ENCODE peak calls at places on chromosomes 16 and 17, in five cellular contexts. T is left lung; X is CD4-positive, CD25-positive, alpha-beta regulatory T cell; N is HCT116; O is A549. Q is an unnamed sample.

GRCh38 chr17:42674755-42675347 is 1.9 kb downstream of the PLEKHH3 start:
- DNase-seq in T (no peak), X (no peak), N (no peak), O (no peak), Q (no peak)

GRCh38 chr17:47620503-47621245 is 29.0 kb upstream of the KPNB1 start:
- DNase-seq in T (no peak), X (no peak), N (peak; percentile 68), O (no peak), Q (no peak)

GRCh38 chr16:12723681-12724080 is 80.0 kb downstream of the CPPED1 start:
- DNase-seq in T (no peak), X (no peak), N (no peak), O (no peak), Q (no peak)

GRCh38 chr17:59680314-59680713 is 26.9 kb downstream of the PTRH2 start:
- DNase-seq in T (no peak), X (no peak), N (no peak), O (no peak), Q (no peak)

GRCh38 chr17:62791235-62792121 is 16.6 kb downstream of the MARCHF10 start:
- DNase-seq in T (no peak), X (no peak), N (no peak), O (peak; percentile 64), Q (no peak)

GRCh38 chr16:53429221-53429943 is 4.9 kb upstream of the RBL2 start:
- DNase-seq in T (no peak), X (no peak), N (no peak), O (no peak), Q (no peak)

GRCh38 chr17:49610883-49611584 is 35.4 kb downstream of the NXPH3 start:
- DNase-seq in T (no peak), X (no peak), N (no peak), O (no peak), Q (no peak)

GRCh38 chr17:60390223-60390622 is 1.7 kb downstream of the USP32 start:
- DNase-seq in T (no peak), X (no peak), N (no peak), O (no peak), Q (no peak)

GRCh38 chr16:85028638-85029412 is 1.2 kb downstream of the KIAA0513 start:
- DNase-seq in T (peak; percentile 71), X (peak; percentile 58), N (no peak), O (no peak), Q (no peak)

GRCh38 chr17:71740866-71741265 is 380.0 kb upstream of the SOX9 start:
- DNase-seq in T (no peak), X (no peak), N (no peak), O (no peak), Q (no peak)

GRCh38 chr16:63361032-63361624 is 1324.9 kb upstream of the CDH8 start:
- DNase-seq in T (no peak), X (no peak), N (peak; percentile 15), O (peak; percentile 64), Q (peak; percentile 49)

GRCh38 chr17:60091109-60091508 is 12.4 kb upstream of the HEATR6 start:
- DNase-seq in T (no peak), X (no peak), N (no peak), O (no peak), Q (no peak)

GRCh38 chr17:77963441-77963840 is 4.9 kb downstream of the TNRC6C start:
- DNase-seq in T (no peak), X (no peak), N (no peak), O (no peak), Q (peak; percentile 98)

DNA sequence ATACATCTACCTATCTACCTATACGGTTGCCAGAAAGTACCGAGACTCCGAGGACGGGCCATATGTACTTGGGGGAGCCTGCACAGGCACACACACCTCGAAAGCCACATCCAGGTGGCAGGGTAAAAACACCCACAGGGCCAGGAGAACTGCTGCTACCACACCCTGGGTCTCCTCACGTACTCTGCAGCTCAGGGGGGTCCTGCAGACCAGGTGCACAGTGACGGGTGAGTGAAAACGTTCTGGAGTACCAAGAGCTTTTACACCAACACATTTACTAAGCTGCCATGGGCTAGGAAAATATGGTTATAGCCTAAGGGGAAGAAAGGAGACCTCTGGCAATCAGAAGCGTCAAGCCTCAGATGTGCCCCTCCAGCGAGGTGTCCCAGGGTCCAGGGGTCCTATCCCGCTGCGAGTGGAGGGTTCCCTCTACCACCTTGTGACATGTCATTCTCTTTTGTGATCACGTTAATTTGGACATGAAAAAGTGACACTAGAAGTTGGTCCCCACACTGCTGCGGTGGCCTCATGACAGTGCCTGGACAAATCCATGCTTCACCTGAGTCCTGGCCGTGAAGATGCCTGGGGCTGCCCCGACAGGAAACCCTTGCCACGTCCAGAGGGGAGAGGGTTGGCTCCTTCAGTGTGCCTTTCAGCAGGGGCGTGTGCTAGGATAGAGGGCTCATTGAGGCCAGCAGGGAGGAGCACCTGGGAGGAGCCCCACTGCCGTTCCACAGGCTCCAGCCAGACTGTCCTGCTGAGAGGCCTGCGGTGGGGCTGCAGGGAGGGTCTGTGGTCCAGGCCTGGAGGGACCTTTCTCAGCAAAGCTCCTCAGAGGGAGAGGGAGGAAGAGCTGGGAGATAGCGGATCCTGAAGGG is 1.8 kb downstream of the CANT1 start:
- DNase-seq in T (peak; percentile 21), X (no peak), N (no peak), O (no peak), Q (peak; percentile 50)
- H3K4me3 ChIP-seq in T (peak overlapping the region; percentile 70), X (no peak overlapping the region), N (peak overlapping the region; percentile 82), O (peak overlapping the region; percentile 98), Q (peak overlapping the region; percentile 97)

DNA sequence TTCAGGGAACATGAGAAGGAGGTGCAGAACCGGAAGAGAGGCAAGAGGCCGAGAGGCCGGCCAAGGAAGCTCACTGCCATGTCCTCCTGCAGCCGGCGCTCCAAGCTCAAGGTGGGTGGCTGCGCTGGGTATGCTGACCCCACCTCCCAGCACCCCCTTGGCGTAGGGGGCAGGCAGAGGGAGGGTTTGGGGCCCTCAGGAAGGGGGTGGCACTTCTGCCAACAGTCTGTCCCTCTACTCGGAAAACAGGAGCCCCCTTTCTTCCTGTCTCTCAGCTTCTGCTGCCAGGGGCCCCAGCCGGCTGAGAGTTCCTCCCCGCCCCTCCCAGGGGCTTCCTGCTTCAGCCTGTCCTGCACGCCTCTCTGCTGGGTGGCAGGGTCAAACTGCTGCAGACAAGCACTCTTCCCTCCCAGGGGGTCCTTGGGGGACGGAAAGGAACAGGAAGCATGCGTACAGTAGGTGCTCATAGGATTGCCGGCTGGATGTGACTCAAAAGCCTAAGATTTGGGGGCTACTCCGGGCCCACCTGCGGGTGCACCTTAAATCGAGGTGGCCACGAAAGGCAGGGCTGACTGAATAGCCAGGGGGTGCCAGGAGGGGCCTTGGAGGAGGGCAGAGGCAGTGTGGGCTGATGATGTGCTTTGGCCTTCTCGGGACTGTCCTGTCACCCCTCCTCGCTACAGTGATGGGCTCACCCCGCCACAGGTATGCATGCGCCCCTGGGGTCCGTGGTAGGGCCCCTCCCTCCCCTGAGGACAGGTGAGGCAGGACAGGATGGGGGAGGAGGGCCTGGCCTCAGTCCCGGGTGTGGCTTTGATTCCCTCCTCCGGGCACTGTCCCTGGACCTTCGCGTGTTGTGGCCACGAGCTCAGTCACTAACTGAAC is 4.0 kb downstream of the CBX2 start:
- DNase-seq in T (no peak), X (no peak), N (no peak), O (no peak), Q (no peak)
- H3K4me3 ChIP-seq in T (no peak overlapping the region), X (no peak overlapping the region), N (no peak overlapping the region), O (no peak overlapping the region), Q (no peak overlapping the region)

GRCh38 chr16:88999457-89000206 is 22.6 kb upstream of the CBFA2T3 start:
- DNase-seq in T (no peak), X (peak; percentile 9), N (no peak), O (no peak), Q (no peak)

GRCh38 chr16:89000207-89000959 is 23.4 kb upstream of the CBFA2T3 start:
- DNase-seq in T (no peak), X (no peak), N (no peak), O (no peak), Q (no peak)

GRCh38 chr16:89002851-89003830 is 26.1 kb upstream of the CBFA2T3 start:
- DNase-seq in T (no peak), X (no peak), N (no peak), O (no peak), Q (no peak)

GRCh38 chr16:89003831-89004208 is 26.8 kb upstream of the CBFA2T3 start:
- DNase-seq in T (no peak), X (no peak), N (no peak), O (no peak), Q (no peak)

DNA sequence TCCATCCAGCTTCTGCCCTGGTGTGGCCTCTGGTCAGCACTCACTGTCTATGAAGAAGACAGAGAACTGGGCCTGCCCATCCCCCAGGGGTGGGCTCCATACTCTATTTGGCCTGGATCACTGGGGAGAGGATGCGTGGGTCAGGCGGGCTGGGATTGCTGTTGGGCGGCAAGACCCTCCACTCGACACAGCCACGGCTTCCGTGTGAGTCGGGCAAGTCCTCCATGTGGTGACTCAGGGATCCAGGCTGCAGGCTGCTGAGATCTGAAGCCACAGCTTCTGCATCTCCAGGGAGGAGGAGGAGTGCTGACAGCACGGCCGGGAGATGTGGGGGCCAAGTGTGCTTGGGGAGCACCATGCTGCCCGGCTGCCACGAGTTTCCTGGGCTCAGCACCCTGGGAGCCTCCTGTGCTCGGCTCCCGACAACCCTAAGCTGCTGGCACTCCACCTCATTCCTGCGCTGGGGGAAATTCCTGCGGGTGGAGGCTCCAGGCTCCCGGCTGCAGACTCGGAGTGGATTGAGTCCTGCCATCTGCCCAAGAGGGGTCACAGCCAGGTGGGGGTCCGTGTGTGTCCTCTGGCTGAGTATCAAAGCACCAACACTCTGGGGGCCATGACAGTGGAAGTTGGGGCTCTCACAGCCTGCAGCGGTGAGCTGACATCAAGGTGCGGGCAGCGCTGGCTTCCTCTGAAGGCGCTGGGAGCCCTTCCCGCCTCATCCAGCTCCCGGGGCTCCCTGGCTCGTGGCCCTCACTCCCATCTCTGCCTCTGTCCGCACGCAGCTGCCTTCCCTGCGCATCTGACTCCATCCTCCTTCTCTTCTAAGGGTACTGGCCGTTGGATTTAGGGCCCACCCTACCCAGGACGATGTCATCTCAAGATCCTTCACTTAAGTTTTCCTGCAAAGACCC is 24.4 kb upstream of the CBFA2T3 start:
- DNase-seq in T (no peak), X (no peak), N (no peak), O (no peak), Q (no peak)
- H3K4me3 ChIP-seq in T (no peak overlapping the region), X (no peak overlapping the region), N (no peak overlapping the region), O (no peak overlapping the region), Q (no peak overlapping the region)

GRCh38 chr17:5488752-5489151 is 2.4 kb downstream of the MIS12 start:
- DNase-seq in T (no peak), X (no peak), N (no peak), O (no peak), Q (no peak)

GRCh38 chr17:5481451-5481850 is 4.5 kb downstream of the DERL2 start:
- DNase-seq in T (no peak), X (no peak), N (no peak), O (no peak), Q (no peak)

GRCh38 chr17:5485270-5486205 is at the start of gene DERL2:
- DNase-seq in T (no peak), X (no peak), N (no peak), O (peak; percentile 63), Q (no peak)

DNA sequence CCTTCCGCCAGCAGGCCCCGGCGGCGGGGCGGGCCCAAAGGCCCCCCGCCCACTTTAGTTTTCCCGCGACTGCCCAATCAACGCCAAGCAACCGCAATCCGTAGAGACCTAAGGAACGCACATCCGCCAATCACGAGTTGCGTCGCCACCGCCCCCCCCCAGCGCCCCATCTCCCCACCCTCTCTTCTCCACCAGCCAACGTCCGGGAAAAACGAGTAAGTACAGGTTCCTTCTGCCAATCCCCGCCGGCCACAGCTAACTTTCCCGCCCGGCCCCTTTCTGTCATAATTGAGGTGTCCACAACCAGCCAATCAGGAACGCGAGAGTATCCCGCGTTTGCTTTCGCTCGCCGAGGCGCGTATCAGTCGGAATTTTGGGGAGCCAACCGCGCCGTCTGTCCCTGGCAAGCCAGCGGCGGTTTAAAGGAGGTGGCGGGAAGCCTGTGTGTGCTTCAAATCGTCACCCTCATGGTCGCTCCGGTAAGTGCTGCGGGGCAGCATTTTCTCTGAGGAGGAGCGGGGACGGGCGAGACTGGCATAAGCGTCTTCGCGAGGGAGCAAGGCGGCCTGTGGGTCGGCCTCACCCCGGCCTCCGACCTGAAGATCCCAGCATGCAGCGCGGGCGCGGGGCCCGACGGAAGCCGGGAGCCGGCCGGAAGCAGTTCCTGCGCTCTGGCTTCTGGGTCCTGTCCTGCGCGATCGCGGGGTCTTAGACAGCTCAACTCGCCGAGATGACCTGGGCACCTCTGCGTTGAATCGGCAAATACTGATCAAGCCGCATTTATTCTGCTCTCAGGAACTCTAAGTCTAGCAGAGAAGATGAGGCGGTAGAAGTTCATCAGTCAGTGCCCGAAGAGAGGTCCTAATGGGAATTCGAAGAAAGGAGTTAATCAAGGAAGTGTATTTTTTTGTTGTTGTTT is at the start of gene MIS12:
- DNase-seq in T (peak; percentile 99), X (peak; percentile 98), N (peak; percentile 97), O (peak; percentile 100), Q (peak; percentile 98)
- H3K4me3 ChIP-seq in T (peak within 1 kb of the TSS; percentile 99), X (peak within 1 kb of the TSS; percentile 96), N (peak within 1 kb of the TSS; percentile 93), O (peak within 1 kb of the TSS; percentile 93), Q (peak within 1 kb of the TSS; percentile 92)